ENCODE peak calls at places on chromosomes 6 and 20, in eight cellular contexts. N is effector memory CD4-positive, alpha-beta T cell; V is NCI-H748 treated with DMSO at 0.1 percent for 48 hours; C is stimulated activated CD4-positive, alpha-beta T cell treated with anti-CD3 and anti-CD28 coated beads, TNF-alpha, amount 100 ng/mL, for 24 hours; D is epithelial cell of esophagus; R is activated CD8-positive, alpha-beta memory T cell treated with anti-CD3 and anti-CD28 coated beads, Interleukin-2, amount 50 U/mL, for 4 hours; Z is mesendoderm; Q is activated CD4-positive, alpha-beta T cell treated with anti-CD3 and anti-CD28 coated beads for 24 hours. J is an unnamed sample.

GRCh38 chr6:112640895-112641294 is 293.8 kb downstream of the RFPL4B start:
- DNase-seq in V (no peak), D (peak; percentile 20), R (no peak), C (no peak), Z (no peak), Q (no peak), N (no peak), J (peak; percentile 70)

GRCh38 chr6:76790045-76790796 is 673.1 kb downstream of the HTR1B start:
- DNase-seq in Z (no peak), C (no peak), R (no peak), Q (no peak), D (no peak), V (no peak), N (no peak), J (no peak)

GRCh38 chr6:121652726-121653623 is 217.5 kb downstream of the GJA1 start:
- DNase-seq in V (no peak), R (no peak), N (no peak), Q (no peak), D (peak; percentile 85), C (no peak), Z (no peak), J (peak; percentile 52)

GRCh38 chr6:73798592-73798991 is 102.6 kb downstream of the CD109 start:
- DNase-seq in Q (no peak), D (peak; percentile 92), V (no peak), N (no peak), C (no peak), R (no peak), Z (peak; percentile 88), J (peak; percentile 88)

GRCh38 chr20:46108435-46108841 is 9.7 kb upstream of the CD40 start:
- DNase-seq in V (no peak), Q (no peak), C (no peak), D (no peak), R (no peak), N (no peak), Z (no peak), J (no peak)

GRCh38 chr6:23981923-23982322 is 144.1 kb upstream of the NRSN1 start:
- DNase-seq in D (no peak), V (no peak), Z (no peak), R (no peak), C (no peak), N (no peak), Q (no peak), J (no peak)

GRCh38 chr6:53424300-53424699 is 75.5 kb upstream of the ELOVL5 start:
- DNase-seq in V (no peak), R (no peak), Q (no peak), Z (no peak), N (no peak), C (no peak), D (no peak), J (no peak)

GRCh38 chr6:21914121-21914973 is 320.8 kb downstream of the SOX4 start:
- DNase-seq in N (no peak), Q (peak; percentile 51), R (peak; percentile 17), Z (no peak), D (peak; percentile 59), V (peak; percentile 83), C (peak; percentile 52), J (peak; percentile 65)

GRCh38 chr6:26361544-26361943 is 3.5 kb upstream of the BTN3A2 start:
- DNase-seq in R (no peak), D (no peak), V (no peak), N (no peak), Q (no peak), C (no peak), Z (no peak), J (no peak)

J was measured in astrocyte of the hippocampus.